ENCODE peak calls at places on chromosomes 5 and 9, in nine cellular contexts. T is HCT116, R is A549, G is SK-N-SH, C is GM23338, Y is GM12878, A is HL-60, O is K562, Q is HepG2. L is an unnamed sample.

GRCh38 chr5:82815871-82816270 is 261.3 kb downstream of the TMEM167A start:
- DNase-seq in G (no peak), Q (no peak), T (no peak), R (no peak), A (no peak), Y (no peak), O (no peak), C (no peak), L (no peak)

GRCh38 chr5:168327019-168327421 is 35.6 kb downstream of the WWC1 start:
- DNase-seq in Q (no peak), R (no peak), A (no peak), G (no peak), Y (no peak), C (no peak), T (no peak), O (no peak), L (no peak)

GRCh38 chr9:91384954-91385353 is 23.2 kb upstream of the AUH start:
- DNase-seq in G (no peak), A (no peak), Q (no peak), O (no peak), C (no peak), T (no peak), R (no peak), Y (no peak), L (no peak)

GRCh38 chr9:95078934-95079333 is 238.6 kb downstream of the FANCC start:
- DNase-seq in R (no peak), O (no peak), Q (no peak), A (no peak), G (no peak), C (peak), Y (no peak), T (no peak), L (no peak)

GRCh38 chr5:125813221-125813974 is 609.8 kb upstream of the GRAMD2B start:
- DNase-seq in Y (no peak), R (no peak), O (no peak), A (no peak), Q (no peak), C (peak), G (no peak), T (no peak), L (no peak)

GRCh38 chr9:4126184-4126865 is 173.5 kb downstream of the GLIS3 start:
- DNase-seq in T (no peak), O (no peak), G (no peak), Y (no peak), C (no peak), A (no peak), R (peak), Q (no peak), L (no peak)

GRCh38 chr9:127773981-127774380 is 4.5 kb downstream of the SH2D3C start:
- DNase-seq in A (no peak), R (no peak), Q (no peak), Y (no peak), O (no peak), G (no peak), T (no peak), C (no peak), L (no peak)

GRCh38 chr5:90802695-90803317 is 244.2 kb downstream of the ADGRV1 start:
- DNase-seq in R (peak), T (peak), A (no peak), O (peak), G (peak), Y (no peak), Q (peak), C (peak), L (peak)

GRCh38 chr5:158382473-158382872 is 523.5 kb upstream of the CLINT1 start:
- DNase-seq in G (no peak), O (no peak), Q (no peak), Y (no peak), T (peak), A (peak), R (peak), C (peak), L (peak)

GRCh38 chr9:70493046-70493445 is 78.6 kb upstream of the KLF9 start:
- DNase-seq in O (no peak), A (no peak), R (no peak), G (no peak), Q (no peak), C (no peak), T (no peak), Y (no peak), L (no peak)

GRCh38 chr9:14347408-14348224 is 33.7 kb upstream of the NFIB start:
- DNase-seq in T (no peak), C (peak), A (no peak), Y (no peak), Q (no peak), O (no peak), G (peak), R (peak), L (no peak)

GRCh38 chr5:14308384-14309154 is 165.4 kb downstream of the TRIO start:
- DNase-seq in Y (no peak), R (no peak), G (no peak), O (no peak), T (no peak), Q (no peak), C (no peak), A (no peak), L (no peak)

GRCh38 chr5:142149363-142149762 is 40.8 kb downstream of the NDFIP1 start:
- DNase-seq in Q (no peak), Y (no peak), G (no peak), A (no peak), C (no peak), T (no peak), R (no peak), O (no peak), L (no peak)

GRCh38 chr5:139733698-139734491 is 61.7 kb upstream of the PSD2 start:
- DNase-seq in G (no peak), O (no peak), Y (no peak), T (no peak), Q (peak), A (no peak), C (peak), R (no peak), L (no peak)

GRCh38 chr9:70987986-70988385 is 133.4 kb downstream of the TRPM3 start:
- DNase-seq in Q (no peak), A (no peak), G (no peak), C (no peak), Y (no peak), T (no peak), R (no peak), O (no peak), L (no peak)

GRCh38 chr5:39654715-39655114 is 229.9 kb upstream of the DAB2 start:
- DNase-seq in C (no peak), G (no peak), Y (no peak), O (no peak), A (peak), Q (no peak), R (no peak), T (no peak), L (no peak)

GRCh38 chr5:74035521-74035937 is 409.5 kb downstream of the ARHGEF28 start:
- DNase-seq in A (peak), O (peak), T (peak), R (peak), G (no peak), Q (peak), Y (peak), C (peak), L (peak)

GRCh38 chr9:134287591-134288518 is 38.4 kb upstream of the RXRA start:
- DNase-seq in A (no peak), Y (no peak), G (peak), C (no peak), T (no peak), R (no peak), O (peak), Q (no peak), L (no peak)

GRCh38 chr5:131064669-131065371 is 100.2 kb downstream of the HINT1 start:
- DNase-seq in C (no peak), Q (no peak), G (no peak), R (no peak), A (no peak), Y (no peak), T (no peak), O (no peak), L (no peak)

GRCh38 chr9:16032799-16033198 is 480.0 kb downstream of the CCDC171 start:
- DNase-seq in R (peak), G (no peak), T (peak), A (no peak), O (no peak), Q (no peak), Y (no peak), C (peak), L (no peak)

GRCh38 chr5:127210082-127210481 is 80.5 kb upstream of the MEGF10 start:
- DNase-seq in A (no peak), R (no peak), Y (no peak), T (no peak), Q (no peak), C (no peak), O (no peak), G (no peak), L (no peak)

GRCh38 chr5:116583085-116583766 is 8.6 kb upstream of the SEMA6A start:
- DNase-seq in Q (no peak), Y (no peak), T (no peak), C (no peak), O (no peak), G (no peak), R (no peak), A (no peak), L (no peak)

GRCh38 chr5:96690906-96691305 is 28.7 kb downstream of the CAST start:
- DNase-seq in T (no peak), Q (no peak), C (no peak), O (no peak), G (no peak), R (no peak), A (no peak), Y (no peak), L (no peak)

GRCh38 chr9:94997727-94998126 is 271.2 kb downstream of the AOPEP start:
- DNase-seq in Y (no peak), R (no peak), O (no peak), Q (no peak), A (no peak), G (no peak), T (no peak), C (no peak), L (no peak)

GRCh38 chr5:111741270-111741669 is 15.7 kb downstream of the NREP start:
- DNase-seq in O (no peak), T (no peak), C (no peak), G (no peak), Y (no peak), R (no peak), Q (no peak), A (no peak), L (no peak)

GRCh38 chr5:111743993-111744392 is 13.0 kb downstream of the NREP start:
- DNase-seq in R (no peak), Q (no peak), T (no peak), A (no peak), O (no peak), Y (no peak), C (no peak), G (no peak), L (no peak)

GRCh38 chr5:111742166-111742565 is 14.8 kb downstream of the NREP start:
- DNase-seq in C (no peak), R (no peak), O (no peak), A (no peak), Y (no peak), Q (no peak), G (no peak), T (no peak), L (no peak)

GRCh38 chr5:111743521-111743920 is 13.5 kb downstream of the NREP start:
- DNase-seq in Q (no peak), R (no peak), G (no peak), C (no peak), O (no peak), T (no peak), Y (no peak), A (no peak), L (no peak)

GRCh38 chr5:111742595-111742994 is 14.4 kb downstream of the NREP start:
- DNase-seq in T (no peak), Q (peak), G (no peak), O (no peak), Y (no peak), R (no peak), C (no peak), A (no peak), L (no peak)
- H3K4me3 ChIP-seq in T (no peak), Q (peak), G (no peak), O (no peak), Y (peak), R (no peak), C (no peak), A (no peak), L (no peak)

DNA sequence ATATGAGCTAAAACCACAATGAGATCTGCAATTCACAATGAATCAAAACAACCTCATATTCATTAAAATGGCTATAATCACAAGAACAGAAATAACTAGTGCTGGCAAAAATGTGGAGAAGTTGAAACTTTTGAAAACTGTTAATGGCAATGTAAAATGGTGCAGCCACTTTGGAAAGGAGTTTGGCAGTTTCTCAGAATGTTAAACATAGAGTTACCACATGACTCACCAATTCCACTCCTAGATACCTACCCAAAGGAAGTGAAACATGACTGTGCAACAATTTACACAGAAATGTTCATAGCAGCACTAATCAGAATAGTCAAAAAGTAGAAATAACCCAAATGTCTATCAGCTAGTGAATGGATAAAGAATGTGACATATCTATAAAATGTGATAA is 862.2 kb downstream of the DTWD2 start:
- DNase-seq in C (no peak), G (no peak), O (no peak), A (no peak), Y (no peak), R (no peak), Q (no peak), T (no peak), L (no peak)
- TF ChIP-seq REST in C (no peak), G (no peak), O (no peak), A (no peak), Y (no peak), R (no peak), Q (no peak), T (no peak), L (no peak)

DNA sequence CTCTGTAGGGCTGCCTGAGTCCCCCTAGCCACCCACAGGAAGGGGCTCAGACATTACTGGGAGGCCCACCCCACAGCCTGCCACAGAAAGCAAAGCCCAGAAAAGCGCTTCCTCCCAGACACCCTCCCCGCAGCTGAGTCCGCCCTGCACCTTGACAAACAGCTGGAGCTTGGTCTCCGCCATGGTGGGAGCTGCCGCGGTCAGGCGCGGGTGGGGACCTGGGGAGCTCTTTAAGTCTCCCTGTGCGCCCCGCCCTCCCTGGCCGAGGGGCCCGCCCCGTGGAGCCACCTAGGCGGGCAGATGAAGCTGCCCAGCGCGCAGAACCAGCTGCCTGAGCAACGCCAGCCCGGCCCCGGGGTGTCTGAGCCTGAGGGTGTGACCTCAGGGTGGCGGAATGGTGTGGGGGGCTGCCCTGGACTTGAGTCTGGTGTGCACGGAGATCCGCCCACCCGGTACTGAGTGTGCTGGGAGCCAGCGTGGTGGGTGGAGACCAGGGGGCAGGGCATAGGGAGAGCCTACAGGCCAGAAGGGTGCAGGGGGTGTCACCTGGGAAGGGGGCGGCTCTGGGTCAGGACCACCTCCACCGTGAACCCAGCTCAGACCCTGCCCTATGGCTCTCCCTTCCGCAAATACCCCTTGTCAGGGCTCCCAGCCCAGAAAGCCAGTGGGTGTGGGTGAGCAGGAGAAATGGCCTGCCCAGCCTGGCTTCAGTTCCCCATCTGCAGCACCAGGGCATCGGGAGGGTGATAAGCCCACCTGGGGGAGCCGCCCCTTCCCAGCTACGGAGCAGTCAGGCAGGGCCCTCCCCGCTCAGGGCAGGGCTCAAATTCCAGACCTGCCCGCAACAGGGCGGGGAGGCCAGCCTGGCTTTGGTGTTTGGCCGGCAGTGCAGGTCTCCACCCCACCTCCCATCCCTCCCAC is at the start of gene CLIC3:
- DNase-seq in T (no peak), C (peak), R (peak), A (peak), Q (peak), Y (no peak), G (peak), O (peak), L (no peak)
- H3K4me3 ChIP-seq in T (peak), C (peak), R (peak), A (no peak), Q (peak), Y (no peak), G (no peak), O (peak), L (peak)

GRCh38 chr5:57844410-57844809 is 361.8 kb upstream of the ACTBL2 start:
- DNase-seq in Q (no peak), Y (no peak), G (no peak), T (no peak), O (no peak), A (no peak), R (no peak), C (no peak), L (no peak)
- TF ChIP-seq REST in Q (no peak), Y (no peak), G (no peak), T (no peak), O (no peak), A (no peak), R (no peak), C (no peak), L (no peak)

GRCh38 chr5:57906637-57907036 is 424.0 kb upstream of the ACTBL2 start:
- DNase-seq in Y (no peak), C (no peak), T (no peak), Q (no peak), O (no peak), A (no peak), G (no peak), R (no peak), L (no peak)
- H3K4me3 ChIP-seq in Y (no peak), C (no peak), T (no peak), Q (no peak), O (no peak), A (no peak), G (no peak), R (no peak), L (no peak)

GRCh38 chr9:109354190-109354589 is 33.3 kb upstream of the EPB41L4B start:
- DNase-seq in T (no peak), Q (no peak), Y (no peak), O (no peak), A (no peak), G (no peak), C (no peak), R (no peak), L (no peak)

GRCh38 chr9:109351032-109351431 is 30.2 kb upstream of the EPB41L4B start:
- DNase-seq in A (no peak), O (no peak), R (no peak), G (no peak), Q (no peak), Y (no peak), C (no peak), T (no peak), L (no peak)

GRCh38 chr9:109346904-109347303 is 26.0 kb upstream of the EPB41L4B start:
- DNase-seq in Y (no peak), A (no peak), G (no peak), O (no peak), C (no peak), R (no peak), T (no peak), Q (no peak), L (no peak)

GRCh38 chr9:109349431-109349846 is 28.6 kb upstream of the EPB41L4B start:
- DNase-seq in G (no peak), Q (no peak), Y (no peak), C (no peak), T (no peak), O (no peak), R (peak), A (no peak), L (peak)
- TF ChIP-seq REST in G (no peak), Q (no peak), Y (no peak), C (no peak), T (no peak), O (no peak), R (no peak), A (no peak), L (no peak)